ENCODE peak calls at places on chromosome 7, in four cellular contexts. D is colonic mucosa, R is neural progenitor cell, Z is astrocyte. I is an unnamed sample.

GRCh38 chr7:77254429-77254828 is 54.8 kb upstream of the FGL2 start:
- DNase-seq in D (no peak), R (no peak), Z (no peak), I (no peak)

GRCh38 chr7:30562498-30562897 is 32.2 kb upstream of the GARS1 start:
- DNase-seq in D (no peak), R (no peak), Z (peak; percentile 64), I (no peak)

GRCh38 chr7:33926535-33926934 is 21.2 kb downstream of the BMPER start:
- DNase-seq in D (no peak), R (no peak), Z (peak; percentile 50), I (no peak)

GRCh38 chr7:138004936-138005335 is 3.0 kb upstream of the CREB3L2 start:
- DNase-seq in D (no peak), R (no peak), Z (no peak), I (no peak)

GRCh38 chr7:70631732-70632131 is 500.2 kb upstream of the GALNT17 start:
- DNase-seq in D (no peak), R (peak; percentile 43), Z (no peak), I (peak; percentile 75)

GRCh38 chr7:72674394-72674793 is 153.6 kb downstream of the TYW1B start:
- DNase-seq in D (no peak), R (no peak), Z (no peak), I (no peak)

GRCh38 chr7:131648491-131648890 is 92.1 kb upstream of the PODXL start:
- DNase-seq in D (no peak), R (no peak), Z (no peak), I (peak; percentile 75)

GRCh38 chr7:137882261-137882668 is 35.5 kb upstream of the DGKI start:
- DNase-seq in D (no peak), R (no peak), Z (peak; percentile 100), I (peak; percentile 79)

GRCh38 chr7:120947980-120948379 is 2.6 kb upstream of the ING3 start:
- DNase-seq in D (no peak), R (no peak), Z (no peak), I (no peak)

GRCh38 chr7:3134715-3135114 is 91.0 kb upstream of the CARD11 start:
- DNase-seq in D (no peak), R (no peak), Z (peak; percentile 15), I (peak; percentile 22)

GRCh38 chr7:108285018-108285368 is 154.8 kb upstream of the LAMB4 start:
- DNase-seq in D (no peak), R (no peak), Z (no peak), I (no peak)

GRCh38 chr7:51000956-51001355 is 218.3 kb upstream of the GRB10 start:
- DNase-seq in D (no peak), R (no peak), Z (no peak), I (peak; percentile 45)

GRCh38 chr7:68321776-68322496 is 1276.3 kb upstream of the AUTS2 start:
- DNase-seq in D (no peak), R (no peak), Z (peak; percentile 23), I (no peak)

GRCh38 chr7:102412548-102412947 is 16.4 kb downstream of the PRKRIP1 start:
- DNase-seq in D (no peak), R (peak; percentile 38), Z (no peak), I (peak; percentile 47)

GRCh38 chr7:30594055-30594539 is 581 bp upstream of the GARS1 start:
- DNase-seq in D (peak; percentile 62), R (peak; percentile 70), Z (no peak), I (peak; percentile 85)

GRCh38 chr7:124713086-124713485 is 52.5 kb downstream of the GPR37 start:
- DNase-seq in D (no peak), R (no peak), Z (peak; percentile 6), I (no peak)

GRCh38 chr7:21884496-21884895 is 61.2 kb downstream of the CDCA7L start:
- DNase-seq in D (no peak), R (no peak), Z (no peak), I (no peak)

GRCh38 chr7:27916372-27916771 is 176.4 kb downstream of the TAX1BP1 start:
- DNase-seq in D (no peak), R (no peak), Z (no peak), I (no peak)

GRCh38 chr7:7653568-7654187 is 13.1 kb downstream of the UMAD1 start:
- DNase-seq in D (no peak), R (peak; percentile 72), Z (no peak), I (peak; percentile 85)

GRCh38 chr7:15248514-15248913 is 313.3 kb downstream of the AGMO start:
- DNase-seq in D (no peak), R (no peak), Z (no peak), I (no peak)

GRCh38 chr7:129160161-129160911 is 15.8 kb downstream of the TSPAN33 start:
- DNase-seq in D (no peak), R (peak; percentile 87), Z (no peak), I (peak; percentile 32)

GRCh38 chr7:92731327-92732063 is 104.9 kb downstream of the CDK6 start:
- DNase-seq in D (no peak), R (no peak), Z (peak; percentile 64), I (no peak)

GRCh38 chr7:157690058-157690832 is 353.4 kb downstream of the DNAJB6 start:
- DNase-seq in D (no peak), R (peak; percentile 87), Z (peak; percentile 54), I (no peak)

GRCh38 chr7:25031432-25031831 is 51.5 kb upstream of the OSBPL3 start:
- DNase-seq in D (no peak), R (no peak), Z (no peak), I (no peak)

GRCh38 chr7:91570600-91570999 is 306.4 kb downstream of the FZD1 start:
- DNase-seq in D (no peak), R (no peak), Z (no peak), I (no peak)

GRCh38 chr7:141946874-141947273 is at the start of gene CLEC5A:
- DNase-seq in D (no peak), R (no peak), Z (no peak), I (no peak)
- H3K4me3 ChIP-seq in D (no peak within 1 kb of the TSS), R (no peak within 1 kb of the TSS), Z (no peak within 1 kb of the TSS), I (no peak within 1 kb of the TSS)

GRCh38 chr7:573496-574295 is 54.0 kb upstream of the PDGFA start:
- DNase-seq in D (no peak), R (no peak), Z (no peak), I (no peak)

GRCh38 chr7:571096-572012 is 51.7 kb upstream of the PDGFA start:
- DNase-seq in D (no peak), R (no peak), Z (no peak), I (no peak)

GRCh38 chr7:570801-571070 is 51.1 kb upstream of the PDGFA start:
- DNase-seq in D (no peak), R (no peak), Z (no peak), I (no peak)

GRCh38 chr7:572668-573495 is 53.2 kb upstream of the PDGFA start:
- DNase-seq in D (no peak), R (peak; percentile 39), Z (no peak), I (no peak)

GRCh38 chr7:572013-572667 is 52.5 kb upstream of the PDGFA start:
- DNase-seq in D (no peak), R (no peak), Z (no peak), I (no peak)
- H3K4me3 ChIP-seq in D (no peak overlapping the region), R (no peak overlapping the region), Z (no peak overlapping the region), I (no peak overlapping the region)

DNA sequence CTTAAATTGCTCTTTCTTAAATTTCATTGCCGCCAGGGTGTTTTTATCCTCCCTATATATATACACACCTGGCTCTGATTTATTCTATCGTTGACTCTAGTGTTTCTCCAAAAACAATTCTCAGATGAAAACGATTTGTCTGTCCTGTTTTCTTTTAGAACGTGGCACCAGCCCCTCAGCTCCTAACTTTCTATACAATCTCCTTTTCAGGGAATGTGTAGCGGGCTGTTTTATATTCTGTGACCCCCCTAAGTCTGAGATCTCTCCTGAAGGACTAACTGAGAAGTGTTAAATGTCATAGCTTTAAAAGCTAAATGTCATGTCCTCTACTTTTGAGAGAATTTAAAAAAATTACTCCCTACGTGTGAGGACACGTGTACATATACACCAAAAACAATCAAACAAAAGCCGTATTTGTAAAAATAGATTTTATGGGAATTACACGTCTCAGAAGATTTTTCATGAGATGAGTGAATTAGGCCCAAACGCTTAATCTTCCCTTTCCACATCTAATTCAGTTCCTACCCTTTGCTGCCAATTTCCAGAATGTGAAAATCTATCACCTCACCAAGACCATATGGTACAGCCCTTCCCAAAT is 791 bp upstream of the CTTNBP2 start:
- DNase-seq in D (no peak), R (no peak), Z (no peak), I (no peak)
- H3K4me3 ChIP-seq in D (peak overlapping the region; percentile 69), R (peak overlapping the region; percentile 99), Z (peak overlapping the region; percentile 73), I (peak overlapping the region; percentile 75)

DNA sequence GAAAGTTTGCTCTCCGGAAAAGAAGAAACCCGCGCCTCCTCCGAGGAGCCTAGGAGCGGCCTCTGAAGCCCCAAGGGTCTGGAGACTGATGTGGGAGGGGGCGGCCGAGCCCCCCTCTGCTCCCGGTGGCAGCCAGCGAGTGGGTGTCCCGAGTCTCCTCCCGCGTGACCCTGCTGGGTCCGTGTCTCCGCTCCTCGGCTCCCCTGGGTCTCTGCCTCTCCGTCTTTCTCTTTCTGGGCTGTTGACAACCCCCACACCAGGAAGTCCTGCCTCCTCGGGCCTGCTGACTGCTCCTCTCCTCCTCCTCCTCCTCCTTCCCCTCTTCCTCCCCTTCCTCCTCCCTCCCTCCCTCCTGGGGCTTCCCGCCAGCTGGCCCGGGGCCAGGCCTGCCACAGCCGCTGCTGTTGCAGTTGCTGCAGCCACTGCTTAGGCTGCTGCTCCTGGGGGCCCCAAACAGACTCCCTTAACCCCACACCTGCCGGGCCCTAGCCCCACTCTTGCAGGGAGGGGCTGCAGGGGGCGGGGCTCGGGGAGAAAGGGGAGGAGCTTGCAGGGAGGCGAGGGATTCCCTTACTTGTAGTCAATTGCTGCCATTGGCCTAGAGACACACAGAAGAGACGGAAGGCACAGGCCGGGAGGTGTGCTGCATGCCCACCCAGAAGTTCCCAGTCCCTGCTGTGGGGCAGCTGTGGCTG is at the start of gene TSC22D4:
- DNase-seq in D (peak; percentile 98), R (peak; percentile 92), Z (peak; percentile 92), I (peak; percentile 96)
- H3K4me3 ChIP-seq in D (peak within 1 kb of the TSS; percentile 83), R (peak within 1 kb of the TSS; percentile 71), Z (peak within 1 kb of the TSS; percentile 81), I (peak within 1 kb of the TSS; percentile 87)

DNA sequence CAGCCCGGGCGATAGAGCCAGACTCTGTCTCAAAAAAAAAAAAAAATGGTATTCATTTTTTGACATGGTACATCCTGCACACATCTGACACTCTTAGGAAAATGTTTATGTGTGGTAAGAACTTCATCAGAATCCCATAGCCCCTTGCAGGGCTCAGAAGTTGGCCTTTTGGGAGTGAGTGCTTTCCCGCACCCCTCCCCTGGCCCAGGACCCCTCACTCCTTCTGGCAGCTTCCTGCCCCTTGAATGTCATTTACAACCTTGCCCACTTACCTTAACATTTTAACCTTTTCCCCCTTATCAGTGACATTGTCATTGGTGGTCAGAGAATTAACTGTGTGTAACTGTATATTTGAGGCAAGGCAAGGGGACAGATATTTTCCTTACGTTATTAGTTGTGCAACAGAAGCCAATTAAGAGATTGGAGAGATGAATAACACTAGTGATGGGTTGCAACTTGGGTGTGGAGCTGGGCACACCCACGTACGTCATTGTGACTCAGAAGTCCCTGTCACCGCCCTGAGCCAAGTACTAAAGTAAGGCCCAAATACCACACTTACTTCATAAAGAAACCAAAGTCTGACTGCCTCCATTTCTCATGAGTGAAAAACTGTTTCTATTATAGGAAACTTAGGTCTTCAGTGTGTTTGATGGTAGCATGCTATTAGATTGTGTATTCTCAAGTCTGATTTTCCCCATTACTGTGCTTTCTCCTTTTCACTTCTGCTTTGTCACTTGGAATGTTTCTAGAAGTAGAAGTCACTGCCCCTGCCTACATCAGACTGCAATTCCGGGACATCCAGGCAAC is 31.6 kb downstream of the OGDH start:
- DNase-seq in D (peak; percentile 74), R (no peak), Z (peak; percentile 93), I (no peak)
- H3K4me3 ChIP-seq in D (no peak overlapping the region), R (no peak overlapping the region), Z (no peak overlapping the region), I (no peak overlapping the region)

DNA sequence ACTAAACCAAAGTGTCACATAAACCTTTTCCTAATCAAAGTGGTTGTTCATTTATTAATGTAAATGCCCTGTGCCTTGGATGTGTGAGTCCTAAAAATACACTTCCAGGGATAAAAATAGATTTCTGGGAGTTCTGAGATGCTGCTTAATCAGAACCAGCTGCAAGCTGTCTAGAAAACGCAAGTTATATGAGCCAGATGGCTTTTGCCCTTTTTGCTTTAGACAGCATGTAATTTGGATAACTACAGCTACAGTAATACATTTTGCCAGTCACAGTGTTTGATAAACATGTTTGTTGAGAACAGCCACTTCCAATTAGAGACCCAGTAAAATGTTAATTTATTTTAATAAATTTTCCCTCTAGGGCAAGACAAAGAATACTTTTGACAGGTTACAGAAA is 185.1 kb upstream of the PRPS1L1 start:
- DNase-seq in D (no peak), R (no peak), Z (peak; percentile 44), I (no peak)
- H3K4me3 ChIP-seq in D (no peak overlapping the region), R (no peak overlapping the region), Z (no peak overlapping the region), I (no peak overlapping the region)

I was measured in mesendoderm.